ENCODE peak calls at places on chromosomes 12 and 14, in six cellular contexts. T is fibroblast of pulmonary artery, X is Panc1, H is mucosa of descending colon, G is IMR-90, C is A549. A is an unnamed sample.

GRCh38 chr14:36952702-36953101 is 219.7 kb downstream of the SLC25A21 start:
- DNase-seq in T (peak), G (peak), C (peak), X (no peak), H (no peak), A (no peak)

GRCh38 chr12:58888131-58888783 is 32.0 kb downstream of the LRIG3 start:
- DNase-seq in T (peak), G (peak), C (no peak), X (no peak), H (no peak), A (no peak)

GRCh38 chr12:50482566-50482965 is 22.2 kb upstream of the DIP2B start:
- DNase-seq in C (no peak), X (no peak), H (no peak), G (peak), T (no peak), A (no peak)

GRCh38 chr14:57390037-57390805 is at the start of gene NAA30:
- DNase-seq in T (peak), C (peak), H (peak), X (peak), G (peak), A (peak)

GRCh38 chr14:59318908-59319307 is 130.4 kb downstream of the DAAM1 start:
- DNase-seq in X (no peak), H (no peak), C (no peak), T (peak), G (no peak), A (no peak)

GRCh38 chr14:103155013-103155412 is 31.8 kb downstream of the TNFAIP2 start:
- DNase-seq in T (no peak), H (peak), X (peak), C (peak), G (peak), A (no peak)

GRCh38 chr12:81558031-81558430 is 201.1 kb downstream of the PPFIA2 start:
- DNase-seq in G (peak), X (no peak), T (peak), C (no peak), H (no peak), A (no peak)

GRCh38 chr12:23222801-23223200 is 597.8 kb downstream of the ETNK1 start:
- DNase-seq in X (no peak), H (no peak), G (no peak), C (no peak), T (no peak), A (no peak)

GRCh38 chr14:52575858-52576257 is 23.2 kb downstream of the GPR137C start:
- DNase-seq in T (no peak), G (no peak), X (no peak), C (no peak), H (no peak), A (no peak)

GRCh38 chr12:113468365-113469223 is 3.1 kb downstream of the LHX5 start:
- DNase-seq in G (no peak), T (no peak), X (no peak), C (no peak), H (no peak), A (no peak)

GRCh38 chr12:124259168-124260066 is 35.5 kb upstream of the RFLNA start:
- DNase-seq in X (no peak), G (no peak), C (no peak), T (peak), H (no peak), A (no peak)

GRCh38 chr12:52087961-52088820 is 8.7 kb downstream of the SMIM41 start:
- DNase-seq in G (no peak), T (no peak), C (no peak), H (no peak), X (no peak), A (no peak)

GRCh38 chr14:76518366-76518765 is 142.4 kb downstream of the ESRRB start:
- DNase-seq in C (no peak), G (no peak), T (no peak), X (no peak), H (no peak), A (no peak)

GRCh38 chr14:34465069-34465859 is 3.2 kb upstream of the SPTSSA start:
- DNase-seq in X (no peak), C (no peak), G (peak), H (peak), T (peak), A (peak)

GRCh38 chr12:2804390-2805145 is 7.9 kb upstream of the ITFG2 start:
- DNase-seq in X (no peak), H (no peak), T (peak), C (no peak), G (peak), A (no peak)

GRCh38 chr12:28586481-28586880 is 396.2 kb downstream of the CCDC91 start:
- DNase-seq in X (no peak), T (no peak), H (no peak), C (no peak), G (no peak), A (no peak)

GRCh38 chr12:47903927-47904646 is 707 bp downstream of the VDR start:
- DNase-seq in H (peak), G (peak), C (peak), X (no peak), T (peak), A (no peak)

GRCh38 chr14:76752744-76753143 is 8.5 kb upstream of the VASH1 start:
- DNase-seq in G (no peak), H (no peak), C (no peak), T (no peak), X (no peak), A (no peak)

GRCh38 chr14:103521438-103521961 is 1.1 kb downstream of the CKB start:
- DNase-seq in H (no peak), G (no peak), T (no peak), C (no peak), X (no peak), A (no peak)

GRCh38 chr12:7905071-7905470 is 30.9 kb downstream of the SLC2A3 start:
- DNase-seq in G (no peak), T (peak), H (no peak), C (no peak), X (no peak), A (no peak)

GRCh38 chr14:96486705-96487104 is 15.5 kb upstream of the PAPOLA start:
- DNase-seq in T (no peak), H (no peak), X (no peak), C (no peak), G (no peak), A (no peak)

GRCh38 chr14:50001146-50001998 is 108.5 kb downstream of the ARF6 start:
- DNase-seq in T (peak), H (peak), X (no peak), C (peak), G (peak), A (peak)

GRCh38 chr14:49849213-49849847 is 3.3 kb downstream of the NEMF start:
- DNase-seq in T (no peak), X (no peak), G (no peak), H (no peak), C (no peak), A (no peak)

GRCh38 chr14:39265032-39265431 is 31.3 kb downstream of the MIA2 start:
- DNase-seq in G (peak), H (peak), C (no peak), T (peak), X (no peak), A (no peak)

GRCh38 chr12:47746073-47746472 is 12.6 kb downstream of the RAPGEF3 start:
- DNase-seq in T (no peak), H (no peak), G (no peak), C (no peak), X (no peak), A (no peak)

GRCh38 chr12:42260518-42260917 is 22.5 kb upstream of the YAF2 start:
- DNase-seq in C (no peak), X (no peak), H (no peak), T (no peak), G (no peak), A (no peak)

GRCh38 chr14:60327447-60328331 is 78.7 kb downstream of the PPM1A start:
- DNase-seq in G (peak), C (no peak), H (peak), T (peak), X (no peak), A (no peak)

GRCh38 chr14:35985504-35986218 is 159.5 kb downstream of the BRMS1L start:
- DNase-seq in X (no peak), G (no peak), H (no peak), T (no peak), C (peak), A (no peak)

GRCh38 chr12:6430124-6430989 is 14.4 kb upstream of the CD27 start:
- DNase-seq in H (peak), C (peak), X (peak), G (peak), T (peak), A (peak)

GRCh38 chr12:57454566-57455373 is at the start of gene INHBE:
- DNase-seq in G (peak), C (no peak), H (no peak), T (peak), X (no peak), A (no peak)

GRCh38 chr14:105105158-105105557 is 39.9 kb upstream of the GPR132 start:
- DNase-seq in T (no peak), X (no peak), H (no peak), G (no peak), C (no peak), A (no peak)

GRCh38 chr14:85528882-85529585 is 910 bp upstream of the FLRT2 start:
- DNase-seq in H (no peak), G (peak), X (no peak), C (no peak), T (peak), A (no peak)

GRCh38 chr14:44462372-44462771 is 44.7 kb downstream of the FSCB start:
- DNase-seq in X (no peak), H (no peak), T (no peak), C (no peak), G (no peak), A (no peak)

GRCh38 chr14:103135333-103136075 is 12.2 kb downstream of the TNFAIP2 start:
- DNase-seq in G (no peak), X (no peak), H (no peak), C (no peak), T (no peak), A (no peak)

DNA sequence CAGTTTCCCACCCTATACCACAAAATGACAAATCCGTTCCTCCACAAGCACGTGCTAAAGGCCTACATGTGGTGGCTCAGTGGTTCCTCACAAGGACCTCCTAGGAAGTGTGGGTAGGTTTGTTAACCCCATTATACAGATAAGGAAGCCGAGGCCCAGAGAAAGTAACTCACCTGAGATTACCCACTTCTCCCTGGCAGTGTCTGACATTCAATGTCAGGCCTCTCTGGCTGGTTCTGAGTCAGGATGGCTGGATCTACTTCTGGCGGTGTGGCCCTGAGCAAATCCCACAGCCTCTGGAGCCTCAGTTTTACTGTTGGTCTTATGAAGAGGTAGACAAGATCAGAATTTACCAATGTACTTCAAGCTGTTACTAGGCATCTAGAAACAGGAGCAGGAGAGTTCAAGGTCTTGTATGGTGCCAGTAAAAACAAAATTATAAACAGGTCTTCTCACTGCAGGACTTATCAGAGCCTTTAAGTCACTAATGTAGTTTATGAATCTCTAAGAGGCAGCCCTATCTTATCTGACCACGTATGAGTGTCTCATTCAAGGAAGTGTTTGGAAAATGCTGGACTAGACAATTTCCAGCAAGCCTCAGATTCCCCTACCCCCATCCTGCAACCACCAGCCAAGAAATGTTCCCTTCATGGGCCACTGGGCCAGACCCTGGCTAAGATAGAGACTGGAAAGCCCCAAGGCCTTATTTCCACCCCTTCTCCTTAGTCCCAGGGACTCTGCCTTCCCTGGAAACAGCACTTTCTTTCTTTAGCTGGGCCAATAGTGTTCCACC is 4.2 kb downstream of the HSPB8 start:
- DNase-seq in X (no peak), H (no peak), C (no peak), T (peak), G (peak), A (no peak)
- H3K4me3 ChIP-seq in X (no peak), H (no peak), C (no peak), T (no peak), G (no peak), A (no peak)

GRCh38 chr12:64999157-64999425 is 122.0 kb downstream of the WIF1 start:
- DNase-seq in C (no peak), G (no peak), T (no peak), H (no peak), X (no peak), A (no peak)

GRCh38 chr12:65005716-65006115 is 115.4 kb downstream of the WIF1 start:
- DNase-seq in X (no peak), T (no peak), C (no peak), H (no peak), G (no peak), A (no peak)

GRCh38 chr12:64998327-64999156 is 122.6 kb downstream of the WIF1 start:
- DNase-seq in X (no peak), C (no peak), T (no peak), G (no peak), H (no peak), A (no peak)

GRCh38 chr12:65004270-65004669 is 116.8 kb downstream of the WIF1 start:
- DNase-seq in X (no peak), G (no peak), T (no peak), H (no peak), C (no peak), A (no peak)
- TF ChIP-seq CTCF in X (no peak), G (no peak), T (no peak), H (no peak), C (no peak), A (no peak)

GRCh38 chr14:21557084-21557901 is 22.6 kb downstream of the OR10G3 start:
- DNase-seq in X (peak), H (peak), T (peak), C (peak), G (peak), A (peak)

GRCh38 chr14:21558703-21559063 is 21.2 kb downstream of the OR10G3 start:
- DNase-seq in G (no peak), X (no peak), T (no peak), C (no peak), H (no peak), A (no peak)

GRCh38 chr14:21553266-21553665 is 26.6 kb downstream of the OR10G3 start:
- DNase-seq in C (no peak), T (no peak), H (no peak), X (no peak), G (no peak), A (no peak)

DNA sequence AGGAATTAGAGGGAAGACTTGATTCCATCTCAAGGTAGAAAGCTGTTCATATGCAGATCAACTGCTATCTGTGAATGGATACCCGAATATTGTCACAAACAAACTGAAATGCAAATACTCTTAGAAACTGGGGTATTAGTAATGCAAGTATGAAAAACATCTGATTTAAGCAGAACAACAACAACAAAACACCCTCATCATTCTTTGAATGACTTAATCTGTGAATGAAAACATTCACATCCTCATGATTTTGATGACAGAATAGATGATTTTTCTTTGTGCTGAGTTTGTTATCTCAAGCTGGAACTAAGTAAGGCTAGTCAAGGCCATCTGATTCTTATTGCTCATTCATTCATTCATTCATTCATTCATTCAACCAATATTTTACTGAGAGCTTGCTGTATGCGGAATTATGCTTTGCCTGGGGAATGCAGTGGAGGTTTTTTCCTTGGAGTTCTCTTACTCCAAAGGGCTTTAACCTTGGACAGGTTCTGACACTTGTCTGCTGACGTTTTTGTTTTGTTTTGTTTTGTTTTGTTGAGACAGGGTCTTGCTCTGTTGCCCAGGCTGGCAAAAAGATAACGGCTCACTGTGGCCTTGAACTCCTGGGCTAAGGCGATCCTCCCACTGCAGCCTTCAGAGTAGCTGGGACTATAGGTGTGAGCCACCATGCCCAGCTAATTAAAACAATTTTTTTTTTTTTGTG is 23.3 kb downstream of the OR10G3 start:
- DNase-seq in X (no peak), C (no peak), G (no peak), H (no peak), T (no peak), A (no peak)
- H3K4me3 ChIP-seq in X (no peak), C (no peak), G (no peak), H (no peak), T (no peak), A (no peak)

DNA sequence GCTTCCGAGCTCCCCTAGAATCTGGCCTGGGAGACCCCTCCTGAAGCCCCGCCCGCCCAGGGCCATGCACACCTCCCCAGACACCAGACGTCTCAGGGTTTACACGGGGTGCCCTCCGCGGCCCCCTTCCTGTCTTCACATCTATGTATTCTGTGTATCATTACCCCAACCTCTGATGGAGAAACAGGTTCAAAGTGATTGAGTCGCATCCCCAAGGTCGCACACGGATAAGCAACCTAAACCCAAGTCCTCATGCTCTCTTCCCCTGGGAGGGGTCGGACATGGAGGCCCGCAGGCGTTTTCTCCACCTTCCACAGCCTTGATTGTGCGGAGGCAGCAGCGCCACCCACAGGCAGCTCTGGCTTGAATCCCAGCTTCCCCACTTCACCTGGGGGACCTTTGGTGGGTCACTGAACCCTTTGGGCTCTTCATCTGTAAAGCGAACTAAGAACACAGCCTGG is 237.3 kb downstream of the BCL11B start:
- DNase-seq in T (no peak), H (no peak), G (no peak), C (no peak), X (no peak), A (no peak)
- TF ChIP-seq CTCF in T (no peak), H (no peak), G (no peak), C (no peak), X (no peak), A (no peak)

GRCh38 chr12:30794591-30795409 is 40.0 kb upstream of the CAPRIN2 start:
- DNase-seq in T (peak), H (no peak), X (peak), C (peak), G (peak), A (no peak)
- H3K4me3 ChIP-seq in T (peak), H (no peak), X (peak), C (peak), G (no peak), A (peak)

DNA sequence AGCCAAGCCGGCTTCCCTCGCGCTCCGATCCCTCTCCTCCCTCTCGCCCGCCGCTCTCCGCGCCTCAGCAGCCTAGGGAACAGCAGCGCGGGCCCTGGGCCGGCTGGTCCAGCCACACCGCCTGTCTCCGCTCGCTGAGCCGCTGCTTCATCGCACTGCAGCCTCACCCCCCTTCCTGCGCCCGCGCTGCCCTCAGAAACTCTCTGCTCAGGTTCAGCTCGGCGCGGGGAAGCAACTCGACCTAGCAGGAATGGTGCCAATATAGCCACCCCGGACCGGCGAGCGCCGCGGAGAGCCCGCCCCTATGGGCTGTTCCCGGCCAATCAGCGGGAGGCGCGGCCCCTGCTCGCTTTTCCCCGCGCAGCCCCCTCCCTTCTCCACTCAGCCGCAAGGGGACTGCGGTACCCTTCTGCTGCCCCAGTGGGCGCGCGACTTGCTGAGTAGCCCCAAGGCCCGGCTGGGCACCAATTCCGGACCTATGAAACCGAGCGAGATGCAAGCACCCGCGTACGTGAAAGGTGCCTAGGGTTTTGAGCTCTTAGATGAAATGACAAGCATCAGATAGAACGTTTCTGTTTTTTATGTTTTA is at the start of gene ADAMTS20:
- DNase-seq in T (peak), G (peak), X (no peak), H (no peak), C (no peak), A (no peak)
- TF ChIP-seq CTCF in T (no peak), G (no peak), X (no peak), H (no peak), C (no peak), A (no peak)

DNA sequence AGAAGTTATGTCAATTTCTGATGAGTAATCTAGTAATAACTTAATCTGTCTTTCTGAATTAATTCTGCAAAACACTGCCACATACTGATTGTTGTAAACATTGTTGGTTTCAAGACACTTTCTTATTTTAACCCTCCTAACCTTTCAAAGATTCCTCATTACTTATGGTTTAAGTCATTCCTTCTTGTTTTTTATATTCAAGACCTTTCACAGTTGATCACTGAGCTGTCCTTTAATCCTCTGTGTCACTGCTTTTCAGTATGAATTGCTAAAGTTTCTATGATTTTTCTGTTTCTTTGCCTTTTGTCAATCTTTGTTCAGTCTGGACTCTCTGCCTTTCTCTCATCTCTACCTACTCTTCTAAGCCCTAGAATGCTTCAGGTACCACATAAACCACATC is 164.7 kb downstream of the RAD51B start:
- DNase-seq in T (no peak), G (no peak), C (no peak), X (no peak), H (no peak), A (no peak)
- H3K4me3 ChIP-seq in T (no peak), G (no peak), C (no peak), X (no peak), H (no peak), A (no peak)